ENCODE peak calls at places on chromosomes 2 and 18, in nine cellular contexts. One of them, this sample, is unnamed.

GRCh38 chr2:239801404-239802100 is 223.6 kb downstream of the NDUFA10 start:
- DNase-seq in kidney: peak
- DNase-seq in fibroblast of the aortic adventitia: no peak
- DNase-seq in HFFc6: no peak
- DNase-seq in transverse colon: no peak
- DNase-seq in cardiac muscle cell: no peak
- DNase-seq in Peyer's patch: peak
- DNase-seq in BJ: no peak
- DNase-seq in spleen: no peak
- DNase-seq in this sample: no peak

GRCh38 chr2:88950010-88950409 is 258.5 kb downstream of the RPIA start:
- DNase-seq in Peyer's patch: no peak
- DNase-seq in spleen: no peak
- DNase-seq in BJ: no peak
- DNase-seq in fibroblast of the aortic adventitia: peak
- DNase-seq in HFFc6: no peak
- DNase-seq in kidney: no peak
- DNase-seq in cardiac muscle cell: peak
- DNase-seq in transverse colon: no peak
- DNase-seq in this sample: no peak

GRCh38 chr2:8263931-8264330 is 417.9 kb upstream of the ID2 start:
- DNase-seq in cardiac muscle cell: no peak
- DNase-seq in Peyer's patch: no peak
- DNase-seq in BJ: no peak
- DNase-seq in fibroblast of the aortic adventitia: no peak
- DNase-seq in HFFc6: no peak
- DNase-seq in transverse colon: no peak
- DNase-seq in spleen: no peak
- DNase-seq in kidney: no peak
- DNase-seq in this sample: no peak

GRCh38 chr2:53740170-53740569 is 27.4 kb upstream of the CHAC2 start:
- DNase-seq in kidney: no peak
- DNase-seq in spleen: no peak
- DNase-seq in transverse colon: no peak
- DNase-seq in BJ: no peak
- DNase-seq in Peyer's patch: no peak
- DNase-seq in cardiac muscle cell: peak
- DNase-seq in fibroblast of the aortic adventitia: peak
- DNase-seq in HFFc6: peak
- DNase-seq in this sample: peak

GRCh38 chr2:119389615-119390306 is 23.0 kb downstream of the DBI start:
- DNase-seq in kidney: peak
- DNase-seq in fibroblast of the aortic adventitia: peak
- DNase-seq in BJ: no peak
- DNase-seq in transverse colon: peak
- DNase-seq in Peyer's patch: no peak
- DNase-seq in cardiac muscle cell: peak
- DNase-seq in spleen: no peak
- DNase-seq in HFFc6: peak
- DNase-seq in this sample: peak

GRCh38 chr2:222859786-222860726 is 780 bp upstream of the ACSL3 start:
- DNase-seq in cardiac muscle cell: peak
- DNase-seq in fibroblast of the aortic adventitia: peak
- DNase-seq in BJ: no peak
- DNase-seq in kidney: no peak
- DNase-seq in HFFc6: peak
- DNase-seq in Peyer's patch: no peak
- DNase-seq in transverse colon: peak
- DNase-seq in spleen: no peak
- DNase-seq in this sample: peak

GRCh38 chr2:148978736-148979135 is 59.8 kb upstream of the LYPD6B start:
- DNase-seq in cardiac muscle cell: peak
- DNase-seq in BJ: no peak
- DNase-seq in transverse colon: no peak
- DNase-seq in spleen: no peak
- DNase-seq in Peyer's patch: no peak
- DNase-seq in fibroblast of the aortic adventitia: peak
- DNase-seq in kidney: no peak
- DNase-seq in HFFc6: no peak
- DNase-seq in this sample: no peak

GRCh38 chr2:29000481-29000880 is 19.4 kb downstream of the TOGARAM2 start:
- DNase-seq in HFFc6: no peak
- DNase-seq in fibroblast of the aortic adventitia: no peak
- DNase-seq in kidney: no peak
- DNase-seq in cardiac muscle cell: no peak
- DNase-seq in spleen: peak
- DNase-seq in transverse colon: peak
- DNase-seq in BJ: no peak
- DNase-seq in Peyer's patch: no peak
- DNase-seq in this sample: no peak

GRCh38 chr2:196639180-196640030 is at the start of gene CCDC150:
- DNase-seq in transverse colon: peak
- DNase-seq in Peyer's patch: peak
- DNase-seq in kidney: peak
- DNase-seq in cardiac muscle cell: peak
- DNase-seq in fibroblast of the aortic adventitia: peak
- DNase-seq in HFFc6: peak
- DNase-seq in BJ: peak
- DNase-seq in spleen: peak
- DNase-seq in this sample: peak

GRCh38 chr18:44887227-44887631 is 206.5 kb downstream of the SETBP1 start:
- DNase-seq in kidney: no peak
- DNase-seq in transverse colon: peak
- DNase-seq in cardiac muscle cell: peak
- DNase-seq in HFFc6: peak
- DNase-seq in spleen: no peak
- DNase-seq in fibroblast of the aortic adventitia: peak
- DNase-seq in Peyer's patch: no peak
- DNase-seq in BJ: no peak
- DNase-seq in this sample: peak

GRCh38 chr2:190270298-190270697 is 49.3 kb downstream of the HIBCH start:
- DNase-seq in spleen: no peak
- DNase-seq in HFFc6: peak
- DNase-seq in cardiac muscle cell: no peak
- DNase-seq in Peyer's patch: no peak
- DNase-seq in BJ: no peak
- DNase-seq in kidney: no peak
- DNase-seq in fibroblast of the aortic adventitia: peak
- DNase-seq in transverse colon: no peak
- DNase-seq in this sample: no peak

GRCh38 chr2:202238234-202239197 is at the start of gene SUMO1:
- DNase-seq in BJ: peak
- DNase-seq in cardiac muscle cell: peak
- DNase-seq in fibroblast of the aortic adventitia: peak
- DNase-seq in kidney: peak
- DNase-seq in transverse colon: peak
- DNase-seq in spleen: peak
- DNase-seq in Peyer's patch: peak
- DNase-seq in HFFc6: peak
- DNase-seq in this sample: peak

GRCh38 chr2:193966590-193966989 is 1690.4 kb upstream of the SLC39A10 start:
- DNase-seq in kidney: no peak
- DNase-seq in fibroblast of the aortic adventitia: peak
- DNase-seq in transverse colon: no peak
- DNase-seq in HFFc6: no peak
- DNase-seq in BJ: no peak
- DNase-seq in Peyer's patch: no peak
- DNase-seq in spleen: no peak
- DNase-seq in cardiac muscle cell: peak
- DNase-seq in this sample: peak

GRCh38 chr18:31439807-31440325 is 7.7 kb upstream of the DSG3 start:
- DNase-seq in BJ: no peak
- DNase-seq in spleen: no peak
- DNase-seq in cardiac muscle cell: no peak
- DNase-seq in Peyer's patch: no peak
- DNase-seq in transverse colon: no peak
- DNase-seq in kidney: no peak
- DNase-seq in HFFc6: no peak
- DNase-seq in fibroblast of the aortic adventitia: no peak
- DNase-seq in this sample: no peak

GRCh38 chr2:11998218-11998617 is 251.8 kb downstream of the LPIN1 start:
- DNase-seq in BJ: peak
- DNase-seq in kidney: no peak
- DNase-seq in cardiac muscle cell: peak
- DNase-seq in transverse colon: no peak
- DNase-seq in Peyer's patch: no peak
- DNase-seq in HFFc6: peak
- DNase-seq in spleen: no peak
- DNase-seq in fibroblast of the aortic adventitia: peak
- DNase-seq in this sample: peak

GRCh38 chr18:24063121-24063731 is 48.7 kb downstream of the TTC39C start:
- DNase-seq in spleen: no peak
- DNase-seq in HFFc6: no peak
- DNase-seq in fibroblast of the aortic adventitia: peak
- DNase-seq in transverse colon: no peak
- DNase-seq in Peyer's patch: no peak
- DNase-seq in kidney: no peak
- DNase-seq in cardiac muscle cell: peak
- DNase-seq in BJ: no peak
- DNase-seq in this sample: peak

GRCh38 chr2:134314656-134315377 is 60.9 kb downstream of the MGAT5 start:
- DNase-seq in HFFc6: no peak
- DNase-seq in cardiac muscle cell: no peak
- DNase-seq in spleen: no peak
- DNase-seq in BJ: no peak
- DNase-seq in kidney: peak
- DNase-seq in transverse colon: no peak
- DNase-seq in fibroblast of the aortic adventitia: no peak
- DNase-seq in Peyer's patch: no peak
- DNase-seq in this sample: no peak

DNA sequence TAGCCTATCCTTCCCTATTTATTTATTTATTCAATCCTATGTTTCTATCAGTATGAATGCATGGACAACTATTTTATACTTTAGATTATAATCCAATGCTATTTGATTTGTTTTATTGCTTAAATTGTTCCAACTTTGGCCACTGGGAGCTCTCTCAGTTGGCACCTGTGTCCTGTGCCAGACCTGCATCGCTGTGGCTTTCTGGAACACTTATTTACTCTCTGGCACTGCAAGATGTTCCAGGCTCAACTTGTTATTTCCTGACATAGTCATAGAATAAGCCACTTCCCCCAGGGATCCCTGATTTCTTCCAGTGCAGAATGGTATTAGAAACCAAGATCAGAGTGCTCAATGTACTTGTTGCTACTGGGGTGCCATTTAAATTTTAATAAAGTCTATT is 5.8 kb downstream of the MC2R start:
- DNase-seq in BJ: no peak
- DNase-seq in fibroblast of the aortic adventitia: no peak
- DNase-seq in Peyer's patch: no peak
- DNase-seq in kidney: no peak
- DNase-seq in cardiac muscle cell: no peak
- DNase-seq in HFFc6: no peak
- DNase-seq in transverse colon: no peak
- DNase-seq in spleen: no peak
- DNase-seq in this sample: no peak
- TF ChIP-seq CTCF in BJ: no peak
- TF ChIP-seq CTCF in fibroblast of the aortic adventitia: no peak
- TF ChIP-seq CTCF in Peyer's patch: no peak
- TF ChIP-seq CTCF in kidney: no peak
- TF ChIP-seq CTCF in cardiac muscle cell: no peak
- TF ChIP-seq CTCF in HFFc6: no peak
- TF ChIP-seq CTCF in transverse colon: no peak
- TF ChIP-seq CTCF in spleen: no peak
- TF ChIP-seq CTCF in this sample: no peak

DNA sequence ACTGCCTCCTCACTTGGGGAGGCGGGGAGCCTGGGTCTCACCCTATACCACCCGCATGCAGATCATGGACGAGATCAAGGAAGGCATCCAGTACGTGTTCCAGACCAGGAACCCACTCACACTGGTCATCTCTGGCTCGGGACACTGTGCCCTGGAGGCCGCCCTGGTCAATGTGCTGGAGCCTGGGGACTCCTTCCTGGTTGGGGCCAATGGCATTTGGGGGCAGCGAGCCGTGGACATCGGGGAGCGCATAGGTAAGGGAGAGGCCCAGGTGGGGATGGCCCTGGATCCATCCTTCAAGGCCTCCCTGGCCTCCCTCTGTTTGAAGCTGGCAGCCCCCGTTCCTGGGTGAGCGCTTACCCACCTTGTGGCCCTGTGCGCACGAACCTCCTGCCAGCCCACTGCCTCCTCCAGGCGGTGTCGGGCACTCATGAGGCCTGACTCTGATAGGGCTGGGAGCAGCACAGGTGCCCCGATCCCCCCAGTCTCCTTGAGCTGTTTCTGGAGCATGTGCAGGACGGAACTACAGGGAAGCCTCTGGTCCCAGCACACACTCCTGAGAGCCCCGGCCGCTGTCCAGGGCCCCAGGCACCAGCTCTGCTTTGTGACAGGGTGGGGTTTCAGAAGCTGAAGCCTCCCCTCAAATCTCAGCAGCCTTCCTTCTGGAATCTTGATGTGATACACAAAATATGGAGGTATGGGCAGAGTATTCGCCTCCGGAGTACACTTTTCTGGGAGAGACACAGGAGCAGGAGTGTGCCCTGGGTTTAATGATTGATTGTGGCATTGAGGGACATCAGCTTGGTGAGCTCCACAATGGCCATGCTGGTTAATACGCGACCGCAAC is 708 bp downstream of the AGXT start:
- DNase-seq in Peyer's patch: no peak
- DNase-seq in BJ: no peak
- DNase-seq in kidney: no peak
- DNase-seq in fibroblast of the aortic adventitia: no peak
- DNase-seq in transverse colon: no peak
- DNase-seq in HFFc6: no peak
- DNase-seq in spleen: peak
- DNase-seq in cardiac muscle cell: no peak
- DNase-seq in this sample: no peak
- TF ChIP-seq CTCF in Peyer's patch: no peak
- TF ChIP-seq CTCF in BJ: no peak
- TF ChIP-seq CTCF in kidney: no peak
- TF ChIP-seq CTCF in fibroblast of the aortic adventitia: no peak
- TF ChIP-seq CTCF in transverse colon: no peak
- TF ChIP-seq CTCF in HFFc6: no peak
- TF ChIP-seq CTCF in spleen: no peak
- TF ChIP-seq CTCF in cardiac muscle cell: no peak
- TF ChIP-seq CTCF in this sample: no peak

DNA sequence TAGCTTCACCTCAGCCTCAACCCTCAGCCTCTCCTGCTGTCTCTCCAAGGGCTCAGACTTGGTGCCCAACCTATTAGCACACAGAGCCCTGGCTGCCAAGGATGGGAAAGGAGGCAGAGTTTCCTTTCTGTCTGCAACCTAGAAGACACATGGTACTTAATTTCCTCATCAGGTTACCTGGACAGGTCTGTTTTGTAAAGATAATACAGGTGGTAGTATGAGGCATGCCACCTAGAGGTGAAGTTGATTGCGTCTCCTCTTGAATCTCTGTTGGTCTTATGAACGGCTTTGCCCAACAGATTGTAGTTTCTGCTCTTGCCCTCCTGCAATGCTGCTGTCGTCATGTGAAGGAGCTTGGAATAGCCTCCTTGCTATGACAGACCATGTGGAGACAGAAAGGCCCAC is 44.5 kb upstream of the RMND5A start:
- DNase-seq in fibroblast of the aortic adventitia: no peak
- DNase-seq in cardiac muscle cell: no peak
- DNase-seq in transverse colon: peak
- DNase-seq in Peyer's patch: no peak
- DNase-seq in HFFc6: no peak
- DNase-seq in BJ: no peak
- DNase-seq in kidney: no peak
- DNase-seq in spleen: no peak
- DNase-seq in this sample: no peak
- TF ChIP-seq CTCF in fibroblast of the aortic adventitia: no peak
- TF ChIP-seq CTCF in cardiac muscle cell: no peak
- TF ChIP-seq CTCF in transverse colon: peak
- TF ChIP-seq CTCF in Peyer's patch: no peak
- TF ChIP-seq CTCF in HFFc6: peak
- TF ChIP-seq CTCF in BJ: no peak
- TF ChIP-seq CTCF in kidney: peak
- TF ChIP-seq CTCF in spleen: no peak
- TF ChIP-seq CTCF in this sample: no peak

GRCh38 chr2:60861736-60862135 is 19.6 kb upstream of the REL start:
- DNase-seq in HFFc6: no peak
- DNase-seq in kidney: no peak
- DNase-seq in Peyer's patch: no peak
- DNase-seq in spleen: no peak
- DNase-seq in fibroblast of the aortic adventitia: no peak
- DNase-seq in cardiac muscle cell: no peak
- DNase-seq in BJ: no peak
- DNase-seq in transverse colon: no peak
- DNase-seq in this sample: no peak
- TF ChIP-seq CTCF in HFFc6: no peak
- TF ChIP-seq CTCF in kidney: no peak
- TF ChIP-seq CTCF in Peyer's patch: no peak
- TF ChIP-seq CTCF in spleen: no peak
- TF ChIP-seq CTCF in fibroblast of the aortic adventitia: no peak
- TF ChIP-seq CTCF in cardiac muscle cell: no peak
- TF ChIP-seq CTCF in BJ: no peak
- TF ChIP-seq CTCF in transverse colon: no peak
- TF ChIP-seq CTCF in this sample: no peak

This sample was measured in astrocyte of the spinal cord.